ENCODE peak calls at places on chromosomes 16 and 17, in seven cellular contexts. H is ascending aorta; U is kidney tubule cell; I is activated CD8-positive, alpha-beta memory T cell treated with anti-CD3 and anti-CD28 coated beads for 1 hour; Y is stimulated activated naive CD8-positive, alpha-beta T cell treated with anti-CD3 and anti-CD28 coated beads, Interleukin-15, amount 100 ng/mL, for 72 hours; N is NCI-H460; G is AG20443. R is an unnamed sample.
A peak's percentile ranks its signal among the peaks of the same experiment; 100 is the strongest.

GRCh38 chr17:77185137-77185536 is 44.4 kb downstream of the SEC14L1 start:
- DNase-seq in N (no peak), H (no peak), Y (no peak), G (no peak), U (peak; percentile 43), I (no peak), R (no peak)

GRCh38 chr16:15507299-15507958 is 73.0 kb downstream of the BMERB1 start:
- DNase-seq in I (no peak), H (peak; percentile 75), U (peak; percentile 17), G (peak; percentile 83), N (no peak), Y (no peak), R (no peak)

GRCh38 chr17:72100445-72100844 is 20.4 kb upstream of the SOX9 start:
- DNase-seq in U (no peak), G (no peak), H (no peak), N (no peak), I (no peak), Y (no peak), R (no peak)

GRCh38 chr16:68396481-68396880 is 51.8 kb downstream of the SMPD3 start:
- DNase-seq in Y (peak; percentile 41), G (peak; percentile 79), U (peak; percentile 48), I (peak; percentile 15), H (no peak), N (peak; percentile 30), R (no peak)

GRCh38 chr17:37450090-37450489 is 39.6 kb upstream of the DUSP14 start:
- DNase-seq in H (no peak), G (no peak), Y (no peak), I (no peak), U (peak; percentile 64), N (no peak), R (no peak)

GRCh38 chr17:30345527-30346075 is 11.7 kb upstream of the TMIGD1 start:
- DNase-seq in G (no peak), Y (peak; percentile 28), N (no peak), I (no peak), H (no peak), U (peak; percentile 61), R (no peak)

GRCh38 chr17:37717627-37718382 is 27.1 kb downstream of the HNF1B start:
- DNase-seq in H (no peak), N (peak; percentile 55), U (no peak), Y (peak; percentile 25), G (no peak), I (no peak), R (no peak)

GRCh38 chr17:35981908-35982330 is 622 bp upstream of the CCL16 start:
- DNase-seq in N (no peak), U (no peak), H (no peak), I (no peak), Y (peak; percentile 12), G (no peak), R (no peak)

GRCh38 chr17:40819528-40820125 is 2.8 kb downstream of the KRT10 start:
- DNase-seq in U (peak; percentile 4), Y (no peak), G (peak; percentile 34), N (no peak), H (no peak), I (no peak), R (peak; percentile 51)

GRCh38 chr17:72432881-72433280 is 312.1 kb downstream of the SOX9 start:
- DNase-seq in H (peak; percentile 7), N (no peak), I (no peak), G (no peak), U (no peak), Y (no peak), R (no peak)

GRCh38 chr17:83116311-83116771 is 36.9 kb downstream of the METRNL start:
- DNase-seq in I (no peak), H (no peak), N (no peak), U (no peak), G (no peak), Y (no peak), R (no peak)

GRCh38 chr16:71351558-71351901 is 7.0 kb upstream of the CALB2 start:
- DNase-seq in N (no peak), U (no peak), G (no peak), H (no peak), I (no peak), Y (no peak), R (no peak)

GRCh38 chr17:50255766-50256480 is 18.3 kb upstream of the TMEM92 start:
- DNase-seq in Y (no peak), U (no peak), G (peak; percentile 4), H (no peak), I (no peak), N (no peak), R (no peak)

GRCh38 chr16:7405166-7405565 is 72.5 kb downstream of the RBFOX1 start:
- DNase-seq in N (no peak), Y (no peak), G (no peak), H (no peak), U (peak; percentile 35), I (no peak), R (peak; percentile 50)

GRCh38 chr17:77396610-77397009 is 255.8 kb downstream of the SEC14L1 start:
- DNase-seq in H (no peak), U (no peak), I (no peak), N (no peak), Y (no peak), G (peak; percentile 87), R (no peak)

GRCh38 chr16:29994613-29995329 is 646 bp downstream of the HIRIP3 start:
- DNase-seq in U (peak; percentile 69), G (peak; percentile 55), N (no peak), I (peak; percentile 29), H (no peak), Y (no peak), R (peak; percentile 61)

GRCh38 chr16:23803591-23804123 is 32.1 kb upstream of the PRKCB start:
- DNase-seq in Y (peak; percentile 74), N (peak; percentile 46), G (peak; percentile 60), H (peak; percentile 64), I (peak; percentile 32), U (peak; percentile 37), R (peak; percentile 23)

GRCh38 chr17:9162275-9162985 is 141.1 kb downstream of the NTN1 start:
- DNase-seq in N (no peak), I (no peak), U (no peak), Y (no peak), G (peak; percentile 33), H (peak; percentile 94), R (no peak)

GRCh38 chr17:69713815-69714214 is 299.3 kb downstream of the MAP2K6 start:
- DNase-seq in N (no peak), U (no peak), G (no peak), Y (no peak), H (no peak), I (no peak), R (no peak)

GRCh38 chr17:81538651-81539570 is 10.7 kb downstream of the FSCN2 start:
- DNase-seq in U (no peak), G (no peak), Y (no peak), I (no peak), H (no peak), N (no peak), R (peak; percentile 8)

GRCh38 chr17:1908699-1909309 is 79.0 kb downstream of the RPA1 start:
- DNase-seq in H (peak; percentile 73), G (peak; percentile 88), U (peak; percentile 71), N (peak; percentile 54), Y (peak; percentile 49), I (no peak), R (no peak)

GRCh38 chr16:22764662-22765302 is 49.2 kb upstream of the HS3ST2 start:
- DNase-seq in N (no peak), U (no peak), G (no peak), Y (no peak), H (no peak), I (no peak), R (no peak)

GRCh38 chr17:18860161-18860972 is 2.4 kb downstream of the PRPSAP2 start:
- DNase-seq in Y (peak; percentile 15), H (peak; percentile 49), I (no peak), G (no peak), U (peak; percentile 52), N (no peak), R (no peak)

GRCh38 chr16:2952679-2953078 is 11.4 kb upstream of the KREMEN2 start:
- DNase-seq in U (no peak), N (no peak), G (no peak), Y (peak; percentile 8), H (no peak), I (no peak), R (no peak)

GRCh38 chr17:9239821-9240658 is 218.7 kb downstream of the NTN1 start:
- DNase-seq in Y (peak; percentile 63), U (peak; percentile 77), H (peak; percentile 91), N (peak; percentile 60), I (peak; percentile 14), G (peak; percentile 95), R (peak; percentile 78)

GRCh38 chr16:46568472-46569230 is 52.5 kb downstream of the SHCBP1 start:
- DNase-seq in G (no peak), H (no peak), N (no peak), U (no peak), Y (no peak), I (no peak), R (no peak)

R was measured in heart right ventricle.